ENCODE peak calls at places on chromosomes 7 and 10, in five cellular contexts. Y is osteocyte; M is CD8-positive, alpha-beta T cell; F is heart left ventricle; T is ascending aorta. L is an unnamed sample.

GRCh38 chr10:93719901-93720300 is 17.5 kb upstream of the FRA10AC1 start:
- DNase-seq in Y (no peak), M (no peak), F (no peak), T (no peak), L (no peak)

GRCh38 chr7:153524070-153524601 is 528.1 kb upstream of the DPP6 start:
- DNase-seq in Y (no peak), M (no peak), F (no peak), T (no peak), L (no peak)

GRCh38 chr10:15558136-15558535 is 161.6 kb downstream of the ITGA8 start:
- DNase-seq in Y (no peak), M (no peak), F (no peak), T (no peak), L (no peak)

GRCh38 chr10:131094406-131095108 is 217.0 kb downstream of the TCERG1L start:
- DNase-seq in Y (no peak), M (no peak), F (no peak), T (no peak), L (no peak)

GRCh38 chr10:110224992-110225391 is 17.6 kb downstream of the MXI1 start:
- DNase-seq in Y (no peak), M (no peak), F (no peak), T (no peak), L (no peak)

GRCh38 chr10:132545659-132546367 is 8.2 kb downstream of the INPP5A start:
- DNase-seq in Y (no peak), M (no peak), F (no peak), T (no peak), L (no peak)

GRCh38 chr10:124683816-124684215 is 60.4 kb downstream of the FAM53B start:
- DNase-seq in Y (no peak), M (no peak), F (no peak), T (no peak), L (no peak)

GRCh38 chr10:29517352-29517923 is 117.3 kb downstream of the SVIL start:
- DNase-seq in Y (no peak), M (no peak), F (no peak), T (no peak), L (no peak)

GRCh38 chr7:42877852-42878251 is 34.0 kb downstream of the C7orf25 start:
- DNase-seq in Y (no peak), M (no peak), F (no peak), T (no peak), L (no peak)

GRCh38 chr10:88886557-88886956 is 6.5 kb downstream of the STAMBPL1 start:
- DNase-seq in Y (no peak), M (no peak), F (no peak), T (no peak), L (no peak)

GRCh38 chr7:30225863-30226361 is 58.5 kb upstream of the ZNRF2 start:
- DNase-seq in Y (no peak), M (no peak), F (peak), T (peak), L (no peak)

GRCh38 chr7:92691578-92691977 is 101.4 kb upstream of the FAM133B start:
- DNase-seq in Y (no peak), M (no peak), F (no peak), T (no peak), L (no peak)

GRCh38 chr7:12947465-12947864 is 260.0 kb downstream of the ARL4A start:
- DNase-seq in Y (no peak), M (no peak), F (no peak), T (no peak), L (no peak)

GRCh38 chr7:77482015-77482414 is 55.1 kb upstream of the PTPN12 start:
- DNase-seq in Y (no peak), M (no peak), F (no peak), T (no peak), L (no peak)

GRCh38 chr7:8284606-8285005 is 22.6 kb upstream of the ICA1 start:
- DNase-seq in Y (no peak), M (no peak), F (no peak), T (no peak), L (no peak)

L was measured in naive thymus-derived CD4-positive, alpha-beta T cell.